ENCODE peak calls at places on chromosome 5, in ten cellular contexts. One of them, this sample, is unnamed. For H3K4me1, the result is how much of the 10 kb centered on the place peaks cover.

GRCh38 chr5:61290815-61291214 is 41.2 kb upstream of the ZSWIM6 start:
- DNase-seq in cardiac muscle cell: no peak
- DNase-seq in HCT116: no peak
- DNase-seq in A549: no peak
- DNase-seq in GM23248: no peak
- DNase-seq in Panc1: no peak
- DNase-seq in breast epithelium: no peak
- DNase-seq in fibroblast of lung: peak
- DNase-seq in suprapubic skin: no peak
- DNase-seq in CD8-positive, alpha-beta memory T cell: no peak
- DNase-seq in this sample: no peak

GRCh38 chr5:68548959-68549676 is 333.6 kb downstream of the PIK3R1 start:
- DNase-seq in HCT116: no peak
- DNase-seq in fibroblast of lung: peak
- DNase-seq in Panc1: no peak
- DNase-seq in GM23248: peak
- DNase-seq in CD8-positive, alpha-beta memory T cell: no peak
- DNase-seq in breast epithelium: no peak
- DNase-seq in suprapubic skin: no peak
- DNase-seq in cardiac muscle cell: peak
- DNase-seq in A549: peak
- DNase-seq in this sample: no peak

GRCh38 chr5:83172655-83173054 is 95.3 kb downstream of the XRCC4 start:
- DNase-seq in suprapubic skin: no peak
- DNase-seq in breast epithelium: no peak
- DNase-seq in HCT116: no peak
- DNase-seq in A549: no peak
- DNase-seq in GM23248: peak
- DNase-seq in fibroblast of lung: no peak
- DNase-seq in Panc1: no peak
- DNase-seq in CD8-positive, alpha-beta memory T cell: no peak
- DNase-seq in cardiac muscle cell: no peak
- DNase-seq in this sample: no peak

GRCh38 chr5:72241346-72242003 is 78.6 kb downstream of the MRPS27 start:
- DNase-seq in Panc1: no peak
- DNase-seq in suprapubic skin: no peak
- DNase-seq in CD8-positive, alpha-beta memory T cell: no peak
- DNase-seq in GM23248: no peak
- DNase-seq in A549: no peak
- DNase-seq in HCT116: no peak
- DNase-seq in cardiac muscle cell: no peak
- DNase-seq in fibroblast of lung: no peak
- DNase-seq in breast epithelium: no peak
- DNase-seq in this sample: no peak

GRCh38 chr5:9431496-9432258 is 114.2 kb downstream of the SEMA5A start:
- DNase-seq in A549: no peak
- DNase-seq in cardiac muscle cell: peak
- DNase-seq in fibroblast of lung: peak
- DNase-seq in HCT116: no peak
- DNase-seq in suprapubic skin: no peak
- DNase-seq in breast epithelium: no peak
- DNase-seq in Panc1: no peak
- DNase-seq in GM23248: no peak
- DNase-seq in CD8-positive, alpha-beta memory T cell: no peak
- DNase-seq in this sample: peak

GRCh38 chr5:150112211-150113046 is 26.1 kb upstream of the CSF1R start:
- DNase-seq in GM23248: peak
- DNase-seq in fibroblast of lung: peak
- DNase-seq in A549: no peak
- DNase-seq in breast epithelium: peak
- DNase-seq in cardiac muscle cell: peak
- DNase-seq in HCT116: no peak
- DNase-seq in suprapubic skin: no peak
- DNase-seq in CD8-positive, alpha-beta memory T cell: no peak
- DNase-seq in Panc1: no peak
- DNase-seq in this sample: no peak

GRCh38 chr5:9244417-9244816 is 301.5 kb downstream of the SEMA5A start:
- DNase-seq in GM23248: no peak
- DNase-seq in suprapubic skin: no peak
- DNase-seq in breast epithelium: no peak
- DNase-seq in CD8-positive, alpha-beta memory T cell: no peak
- DNase-seq in A549: no peak
- DNase-seq in fibroblast of lung: no peak
- DNase-seq in HCT116: no peak
- DNase-seq in cardiac muscle cell: peak
- DNase-seq in Panc1: no peak
- DNase-seq in this sample: no peak

GRCh38 chr5:62575556-62575955 is 3.1 kb upstream of the LRRC70 start:
- DNase-seq in HCT116: no peak
- DNase-seq in Panc1: no peak
- DNase-seq in cardiac muscle cell: no peak
- DNase-seq in GM23248: no peak
- DNase-seq in A549: no peak
- DNase-seq in fibroblast of lung: no peak
- DNase-seq in suprapubic skin: no peak
- DNase-seq in breast epithelium: no peak
- DNase-seq in CD8-positive, alpha-beta memory T cell: no peak
- DNase-seq in this sample: no peak

GRCh38 chr5:9622891-9623547 is 7.1 kb downstream of the TAS2R1 start:
- DNase-seq in A549: no peak
- DNase-seq in breast epithelium: no peak
- DNase-seq in Panc1: no peak
- DNase-seq in suprapubic skin: no peak
- DNase-seq in CD8-positive, alpha-beta memory T cell: no peak
- DNase-seq in cardiac muscle cell: peak
- DNase-seq in HCT116: no peak
- DNase-seq in fibroblast of lung: peak
- DNase-seq in GM23248: peak
- DNase-seq in this sample: peak

GRCh38 chr5:14401639-14402038 is 180.0 kb upstream of the OTULINL start:
- DNase-seq in breast epithelium: no peak
- DNase-seq in CD8-positive, alpha-beta memory T cell: no peak
- DNase-seq in suprapubic skin: no peak
- DNase-seq in A549: no peak
- DNase-seq in GM23248: no peak
- DNase-seq in fibroblast of lung: no peak
- DNase-seq in Panc1: no peak
- DNase-seq in HCT116: no peak
- DNase-seq in cardiac muscle cell: no peak
- DNase-seq in this sample: no peak

GRCh38 chr5:34735436-34736426 is 79.6 kb downstream of the RAI14 start:
- DNase-seq in GM23248: peak
- DNase-seq in cardiac muscle cell: peak
- DNase-seq in A549: no peak
- DNase-seq in breast epithelium: no peak
- DNase-seq in fibroblast of lung: peak
- DNase-seq in CD8-positive, alpha-beta memory T cell: no peak
- DNase-seq in Panc1: no peak
- DNase-seq in HCT116: no peak
- DNase-seq in suprapubic skin: no peak
- DNase-seq in this sample: no peak

GRCh38 chr5:43313854-43314457 is 744 bp upstream of the HMGCS1 start:
- DNase-seq in cardiac muscle cell: peak
- DNase-seq in A549: no peak
- DNase-seq in GM23248: peak
- DNase-seq in HCT116: no peak
- DNase-seq in CD8-positive, alpha-beta memory T cell: no peak
- DNase-seq in suprapubic skin: no peak
- DNase-seq in Panc1: no peak
- DNase-seq in fibroblast of lung: no peak
- DNase-seq in breast epithelium: peak
- DNase-seq in this sample: peak

GRCh38 chr5:79666758-79667157 is 22.9 kb upstream of the CMYA5 start:
- DNase-seq in GM23248: no peak
- DNase-seq in CD8-positive, alpha-beta memory T cell: no peak
- DNase-seq in fibroblast of lung: no peak
- DNase-seq in HCT116: no peak
- DNase-seq in suprapubic skin: no peak
- DNase-seq in Panc1: no peak
- DNase-seq in A549: no peak
- DNase-seq in breast epithelium: no peak
- DNase-seq in cardiac muscle cell: no peak
- DNase-seq in this sample: peak

GRCh38 chr5:124124711-124125229 is 612.8 kb downstream of the CSNK1G3 start:
- DNase-seq in Panc1: no peak
- DNase-seq in A549: no peak
- DNase-seq in fibroblast of lung: peak
- DNase-seq in GM23248: peak
- DNase-seq in cardiac muscle cell: peak
- DNase-seq in CD8-positive, alpha-beta memory T cell: no peak
- DNase-seq in breast epithelium: no peak
- DNase-seq in suprapubic skin: no peak
- DNase-seq in HCT116: no peak
- DNase-seq in this sample: no peak

GRCh38 chr5:95621839-95622629 is 2.1 kb downstream of the GPR150 start:
- DNase-seq in GM23248: no peak
- DNase-seq in cardiac muscle cell: no peak
- DNase-seq in HCT116: no peak
- DNase-seq in breast epithelium: no peak
- DNase-seq in suprapubic skin: no peak
- DNase-seq in A549: no peak
- DNase-seq in fibroblast of lung: no peak
- DNase-seq in Panc1: no peak
- DNase-seq in CD8-positive, alpha-beta memory T cell: no peak
- DNase-seq in this sample: no peak

GRCh38 chr5:33997331-33997983 is 10.4 kb downstream of the AMACR start:
- DNase-seq in CD8-positive, alpha-beta memory T cell: no peak
- DNase-seq in GM23248: peak
- DNase-seq in breast epithelium: peak
- DNase-seq in A549: peak
- DNase-seq in Panc1: peak
- DNase-seq in HCT116: peak
- DNase-seq in suprapubic skin: peak
- DNase-seq in fibroblast of lung: peak
- DNase-seq in cardiac muscle cell: peak
- DNase-seq in this sample: peak

GRCh38 chr5:43065384-43066230 is 25.5 kb upstream of the ANXA2R start:
- DNase-seq in cardiac muscle cell: peak
- DNase-seq in HCT116: no peak
- DNase-seq in CD8-positive, alpha-beta memory T cell: no peak
- DNase-seq in fibroblast of lung: peak
- DNase-seq in Panc1: peak
- DNase-seq in breast epithelium: peak
- DNase-seq in suprapubic skin: peak
- DNase-seq in GM23248: peak
- DNase-seq in A549: no peak
- DNase-seq in this sample: peak

DNA sequence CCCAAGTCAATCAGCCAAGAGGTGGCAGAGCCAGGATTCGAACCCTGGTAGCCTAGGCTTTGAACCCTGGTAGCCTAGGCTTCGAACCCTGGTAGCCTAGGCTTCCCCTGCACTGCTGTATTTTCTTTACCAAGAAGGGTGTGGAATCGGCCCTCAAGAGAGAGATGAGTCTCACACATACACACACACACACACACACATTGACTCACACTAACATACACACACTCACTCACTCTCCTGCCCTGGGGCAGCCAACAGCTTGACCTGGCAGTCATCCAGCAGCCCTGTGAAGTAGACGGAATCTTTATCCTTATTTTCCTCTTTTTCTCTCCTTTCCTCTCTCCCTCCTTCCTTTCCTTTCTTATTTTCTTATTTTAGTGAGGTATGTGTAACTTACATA is 55.4 kb upstream of the RPL26L1 start:
- DNase-seq in HCT116: peak
- DNase-seq in A549: no peak
- DNase-seq in CD8-positive, alpha-beta memory T cell: no peak
- DNase-seq in Panc1: no peak
- DNase-seq in GM23248: peak
- DNase-seq in breast epithelium: peak
- DNase-seq in cardiac muscle cell: peak
- DNase-seq in fibroblast of lung: peak
- DNase-seq in suprapubic skin: no peak
- DNase-seq in this sample: no peak
- H3K4me1 ChIP-seq in HCT116: under half
- H3K4me1 ChIP-seq in A549: half or more
- H3K4me1 ChIP-seq in CD8-positive, alpha-beta memory T cell: under half
- H3K4me1 ChIP-seq in Panc1: half or more
- H3K4me1 ChIP-seq in GM23248: under half
- H3K4me1 ChIP-seq in breast epithelium: under half
- H3K4me1 ChIP-seq in cardiac muscle cell: under half
- H3K4me1 ChIP-seq in fibroblast of lung: under half
- H3K4me1 ChIP-seq in suprapubic skin: half or more
- H3K4me1 ChIP-seq in this sample: under half

GRCh38 chr5:1362242-1363015 is 17.5 kb upstream of the CLPTM1L start:
- DNase-seq in cardiac muscle cell: no peak
- DNase-seq in A549: no peak
- DNase-seq in breast epithelium: no peak
- DNase-seq in GM23248: no peak
- DNase-seq in suprapubic skin: no peak
- DNase-seq in fibroblast of lung: no peak
- DNase-seq in CD8-positive, alpha-beta memory T cell: no peak
- DNase-seq in Panc1: no peak
- DNase-seq in HCT116: no peak
- DNase-seq in this sample: no peak
- H3K4me1 ChIP-seq in cardiac muscle cell: under half
- H3K4me1 ChIP-seq in A549: under half
- H3K4me1 ChIP-seq in breast epithelium: under half
- H3K4me1 ChIP-seq in GM23248: under half
- H3K4me1 ChIP-seq in suprapubic skin: under half
- H3K4me1 ChIP-seq in fibroblast of lung: under half
- H3K4me1 ChIP-seq in CD8-positive, alpha-beta memory T cell: under half
- H3K4me1 ChIP-seq in Panc1: under half
- H3K4me1 ChIP-seq in HCT116: under half
- H3K4me1 ChIP-seq in this sample: under half

GRCh38 chr5:151779531-151780125 is 7.9 kb downstream of the G3BP1 start:
- DNase-seq in cardiac muscle cell: no peak
- DNase-seq in fibroblast of lung: no peak
- DNase-seq in Panc1: no peak
- DNase-seq in GM23248: no peak
- DNase-seq in breast epithelium: no peak
- DNase-seq in suprapubic skin: no peak
- DNase-seq in CD8-positive, alpha-beta memory T cell: no peak
- DNase-seq in HCT116: no peak
- DNase-seq in A549: no peak
- DNase-seq in this sample: no peak
- H3K4me1 ChIP-seq in cardiac muscle cell: under half
- H3K4me1 ChIP-seq in fibroblast of lung: under half
- H3K4me1 ChIP-seq in Panc1: under half
- H3K4me1 ChIP-seq in GM23248: under half
- H3K4me1 ChIP-seq in breast epithelium: under half
- H3K4me1 ChIP-seq in suprapubic skin: under half
- H3K4me1 ChIP-seq in CD8-positive, alpha-beta memory T cell: half or more
- H3K4me1 ChIP-seq in HCT116: under half
- H3K4me1 ChIP-seq in A549: half or more
- H3K4me1 ChIP-seq in this sample: half or more

DNA sequence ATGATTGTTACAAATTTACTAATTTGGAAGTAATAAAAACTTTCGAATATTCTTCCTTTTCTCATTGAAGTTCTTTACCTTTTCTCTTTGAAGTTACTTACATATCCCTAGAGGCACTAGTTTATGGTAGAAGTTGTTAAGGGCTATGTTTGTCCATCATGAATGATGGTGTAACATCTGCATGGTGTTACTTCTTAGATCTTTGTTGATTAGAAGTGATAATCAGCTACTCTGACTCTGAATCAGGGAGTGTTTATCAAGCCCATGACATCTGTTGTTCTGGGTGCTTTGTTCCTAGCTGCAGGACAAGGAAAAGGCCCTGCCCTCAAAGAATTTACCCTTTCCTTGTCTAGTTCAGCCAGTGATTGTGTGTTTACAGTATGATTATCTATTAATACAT is 32.9 kb downstream of the MAP3K1 start:
- DNase-seq in breast epithelium: no peak
- DNase-seq in GM23248: no peak
- DNase-seq in Panc1: no peak
- DNase-seq in cardiac muscle cell: no peak
- DNase-seq in fibroblast of lung: no peak
- DNase-seq in CD8-positive, alpha-beta memory T cell: no peak
- DNase-seq in HCT116: no peak
- DNase-seq in A549: no peak
- DNase-seq in suprapubic skin: no peak
- DNase-seq in this sample: no peak
- H3K4me1 ChIP-seq in breast epithelium: under half
- H3K4me1 ChIP-seq in GM23248: under half
- H3K4me1 ChIP-seq in Panc1: under half
- H3K4me1 ChIP-seq in cardiac muscle cell: under half
- H3K4me1 ChIP-seq in fibroblast of lung: under half
- H3K4me1 ChIP-seq in CD8-positive, alpha-beta memory T cell: half or more
- H3K4me1 ChIP-seq in HCT116: under half
- H3K4me1 ChIP-seq in A549: under half
- H3K4me1 ChIP-seq in suprapubic skin: half or more
- H3K4me1 ChIP-seq in this sample: under half